ENCODE peak calls at places on chromosome 16, in nine cellular contexts. E is heart right ventricle, N is left ventricle myocardium inferior, A is cardiac muscle cell, F is colonic mucosa, L is GM23338, Q is IMR-90, T is adrenal gland, O is right atrium auricular region. Z is an unnamed sample.

GRCh38 chr16:26644912-26645543 is 421.7 kb upstream of the C16orf82 start:
- DNase-seq in E (no peak), N (no peak), A (no peak), F (no peak), L (no peak), Q (no peak), T (no peak), O (peak; percentile 38), Z (no peak)

GRCh38 chr16:14056970-14057369 is 14.1 kb upstream of the MRTFB start:
- DNase-seq in E (no peak), N (no peak), A (peak; percentile 91), F (no peak), L (no peak), Q (no peak), T (peak; percentile 20), O (no peak), Z (peak; percentile 12)

GRCh38 chr16:181668-182021 is 1.4 kb downstream of the HBQ1 start:
- DNase-seq in E (no peak), N (no peak), A (peak; percentile 24), F (no peak), L (no peak), Q (no peak), T (no peak), O (no peak), Z (no peak)

GRCh38 chr16:68328860-68329370 is 18.1 kb downstream of the PRMT7 start:
- DNase-seq in E (no peak), N (no peak), A (no peak), F (no peak), L (no peak), Q (no peak), T (no peak), O (no peak), Z (no peak)

GRCh38 chr16:21167360-21167759 is 8.9 kb downstream of the LDAF1 start:
- DNase-seq in E (no peak), N (no peak), A (no peak), F (no peak), L (no peak), Q (peak; percentile 98), T (no peak), O (no peak), Z (peak; percentile 94)

GRCh38 chr16:49050607-49051006 is 231.0 kb downstream of the CBLN1 start:
- DNase-seq in E (no peak), N (no peak), A (peak; percentile 6), F (no peak), L (no peak), Q (no peak), T (no peak), O (no peak), Z (no peak)

GRCh38 chr16:21184834-21185233 is 26.4 kb downstream of the LDAF1 start:
- DNase-seq in E (no peak), N (no peak), A (no peak), F (no peak), L (no peak), Q (no peak), T (no peak), O (no peak), Z (no peak)

GRCh38 chr16:85090166-85090565 is 22.1 kb downstream of the CIBAR2 start:
- DNase-seq in E (no peak), N (no peak), A (peak; percentile 62), F (no peak), L (no peak), Q (peak; percentile 26), T (no peak), O (no peak), Z (peak; percentile 12)

GRCh38 chr16:54066451-54067056 is 220.0 kb downstream of the IRX3 start:
- DNase-seq in E (peak; percentile 22), N (no peak), A (no peak), F (no peak), L (no peak), Q (peak; percentile 5), T (peak; percentile 73), O (no peak), Z (no peak)

GRCh38 chr16:87704754-87705353 is 60.9 kb downstream of the KLHDC4 start:
- DNase-seq in E (no peak), N (no peak), A (no peak), F (no peak), L (no peak), Q (no peak), T (no peak), O (no peak), Z (no peak)
- H3K36me3 ChIP-seq in E (peaks cover 13% of the 10 kb centered on the region), N (peaks cover 45% of the 10 kb centered on the region), A (peaks cover 3% of the 10 kb centered on the region), F (no peaks in the 10 kb centered on the region), L (no peaks in the 10 kb centered on the region), Q (peaks cover 19% of the 10 kb centered on the region), T (peaks cover 13% of the 10 kb centered on the region), O (peaks cover 25% of the 10 kb centered on the region), Z (peaks cover 11% of the 10 kb centered on the region)

DNA sequence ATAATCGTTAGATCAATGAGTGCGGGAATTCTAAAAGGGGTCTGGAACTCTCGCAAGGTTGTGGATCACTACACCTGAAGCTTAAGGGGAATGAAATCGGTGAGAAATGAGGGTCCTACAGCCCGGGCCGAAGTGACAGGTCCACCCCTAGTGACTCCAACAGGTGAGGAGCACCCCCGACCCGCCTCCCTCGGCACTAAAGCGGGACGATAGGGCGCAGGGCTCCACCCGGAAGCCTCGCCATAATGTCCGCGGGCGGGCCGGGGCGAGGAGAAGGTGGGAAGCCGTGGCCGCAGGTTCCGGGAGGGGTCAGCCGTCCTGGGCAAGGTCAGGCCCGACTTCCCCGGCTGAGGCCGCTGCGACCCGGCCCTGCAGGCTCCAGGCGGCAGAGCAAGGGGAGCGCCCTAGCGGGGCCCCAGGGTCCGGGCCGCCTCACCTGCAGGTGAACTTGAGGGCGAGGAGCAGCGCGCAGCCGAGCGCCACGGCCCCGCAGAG is 569 bp downstream of the TXNDC11 start:
- DNase-seq in E (peak; percentile 52), N (peak; percentile 46), A (no peak), F (peak; percentile 61), L (no peak), Q (no peak), T (peak; percentile 62), O (no peak), Z (no peak)
- TF ChIP-seq CTCF in E (no peak), N (peak; percentile 20), A (no peak), F (no peak), L (no peak), Q (no peak), T (peak; percentile 8), O (no peak), Z (no peak)

GRCh38 chr16:24853169-24853824 is 7.5 kb downstream of the SLC5A11 start:
- DNase-seq in E (no peak), N (no peak), A (peak; percentile 13), F (no peak), L (no peak), Q (no peak), T (no peak), O (no peak), Z (no peak)
- H3K36me3 ChIP-seq in E (no peaks in the 10 kb centered on the region), N (no peaks in the 10 kb centered on the region), A (no peaks in the 10 kb centered on the region), F (no peaks in the 10 kb centered on the region), L (no peaks in the 10 kb centered on the region), Q (no peaks in the 10 kb centered on the region), T (no peaks in the 10 kb centered on the region), O (no peaks in the 10 kb centered on the region), Z (no peaks in the 10 kb centered on the region)

GRCh38 chr16:46482895-46483294 is 138.3 kb downstream of the SHCBP1 start:
- DNase-seq in E (no peak), N (no peak), A (no peak), F (no peak), L (peak; percentile 1), Q (no peak), T (no peak), O (no peak), Z (no peak)
- TF ChIP-seq CTCF in E (no peak), N (no peak), A (no peak), F (no peak), L (no peak), Q (no peak), T (no peak), O (no peak), Z (no peak)

DNA sequence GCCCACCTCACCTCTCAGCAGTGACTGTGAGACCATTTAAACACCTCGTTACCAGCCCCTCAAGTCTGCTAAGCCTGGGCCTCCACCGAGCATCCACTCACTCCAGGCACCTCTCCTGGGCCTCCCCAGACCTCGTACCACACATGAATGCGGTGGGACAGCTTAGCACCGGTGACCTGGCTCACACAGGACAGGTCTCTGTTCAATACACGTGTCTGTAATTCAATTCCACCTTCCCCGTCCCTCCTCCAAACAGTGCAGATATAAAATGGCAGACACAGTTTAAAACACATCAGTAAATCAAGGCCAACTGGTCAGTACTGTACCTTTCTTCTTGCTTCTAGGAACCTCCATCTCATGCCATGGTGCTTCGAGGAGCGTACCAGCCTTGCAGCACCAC is 73.9 kb downstream of the ZNF778 start:
- DNase-seq in E (no peak), N (no peak), A (no peak), F (no peak), L (no peak), Q (no peak), T (no peak), O (no peak), Z (no peak)
- H3K36me3 ChIP-seq in E (peaks cover 22% of the 10 kb centered on the region), N (peaks cover 42% of the 10 kb centered on the region), A (peaks cover 21% of the 10 kb centered on the region), F (peaks cover 7% of the 10 kb centered on the region), L (peaks cover 20% of the 10 kb centered on the region), Q (peaks cover 36% of the 10 kb centered on the region), T (peaks cover 30% of the 10 kb centered on the region), O (peaks cover 34% of the 10 kb centered on the region), Z (peaks cover 18% of the 10 kb centered on the region)

GRCh38 chr16:27917953-27918352 is 145.6 kb downstream of the GSG1L start:
- DNase-seq in E (no peak), N (no peak), A (no peak), F (no peak), L (no peak), Q (no peak), T (no peak), O (no peak), Z (no peak)

GRCh38 chr16:27921134-27921533 is 142.4 kb downstream of the GSG1L start:
- DNase-seq in E (no peak), N (no peak), A (no peak), F (no peak), L (peak; percentile 26), Q (no peak), T (no peak), O (no peak), Z (no peak)

GRCh38 chr16:27922433-27922832 is 141.1 kb downstream of the GSG1L start:
- DNase-seq in E (no peak), N (no peak), A (peak; percentile 3), F (no peak), L (peak; percentile 51), Q (no peak), T (no peak), O (no peak), Z (no peak)

GRCh38 chr16:27918755-27919154 is 144.8 kb downstream of the GSG1L start:
- DNase-seq in E (no peak), N (no peak), A (no peak), F (no peak), L (peak; percentile 21), Q (peak; percentile 4), T (no peak), O (no peak), Z (no peak)

DNA sequence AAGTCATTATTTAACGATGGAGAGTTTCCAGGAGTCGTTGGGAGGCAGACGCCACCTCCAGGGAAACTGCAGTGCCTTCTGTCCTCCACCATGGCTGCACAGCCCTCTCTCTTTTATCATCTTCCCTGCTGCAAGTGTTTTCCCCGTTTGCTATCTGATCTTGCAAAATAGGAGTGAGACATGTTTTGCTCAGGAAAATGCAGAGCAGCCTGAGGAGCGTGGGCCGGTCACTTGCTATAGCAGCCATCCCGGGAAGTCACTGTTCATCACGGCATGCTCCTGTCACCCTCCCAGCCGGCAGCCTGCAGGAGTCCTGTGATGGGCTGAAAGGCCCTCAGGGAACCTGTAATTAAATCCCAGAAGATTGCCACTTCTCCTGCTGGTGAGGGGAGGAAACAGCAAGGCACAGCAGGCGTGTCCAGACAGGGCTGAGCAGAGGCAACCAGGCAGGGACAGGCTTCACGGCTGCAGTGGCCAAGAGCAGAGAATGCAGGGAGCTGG is 143.1 kb downstream of the GSG1L start:
- DNase-seq in E (no peak), N (no peak), A (peak; percentile 6), F (no peak), L (peak; percentile 86), Q (no peak), T (no peak), O (no peak), Z (no peak)
- TF ChIP-seq CTCF in E (no peak), N (no peak), A (peak; percentile 24), F (no peak), L (peak; percentile 54), Q (peak; percentile 12), T (no peak), O (no peak), Z (peak; percentile 34)